ENCODE peak calls at places on chromosomes 13 and 19, in eight cellular contexts. One of them, this sample, is unnamed.

GRCh38 chr13:110456550-110456949 is 105.0 kb downstream of the RAB20 start:
- DNase-seq in foreskin fibroblast: no peak
- DNase-seq in pancreas: peak; percentile 30
- DNase-seq in DMS79 treated with DMSO at 0.1 percent for 48 hours: no peak
- DNase-seq in GM03348: no peak
- DNase-seq in brain microvascular endothelial cell: no peak
- DNase-seq in stimulated activated CD4-positive, alpha-beta T cell treated with anti-CD3 and anti-CD28 coated beads, Interleukin-12 subunit alpha, Interleukin-12 subunit beta, amount 100 ng/mL, for 4 hours: no peak
- DNase-seq in hypothalamus: no peak
- DNase-seq in this sample: no peak

GRCh38 chr19:17985037-17985818 is 18.3 kb downstream of the KCNN1 start:
- DNase-seq in hypothalamus: no peak
- DNase-seq in stimulated activated CD4-positive, alpha-beta T cell treated with anti-CD3 and anti-CD28 coated beads, Interleukin-12 subunit alpha, Interleukin-12 subunit beta, amount 100 ng/mL, for 4 hours: no peak
- DNase-seq in GM03348: no peak
- DNase-seq in brain microvascular endothelial cell: no peak
- DNase-seq in DMS79 treated with DMSO at 0.1 percent for 48 hours: no peak
- DNase-seq in foreskin fibroblast: no peak
- DNase-seq in pancreas: no peak
- DNase-seq in this sample: peak; percentile 32

GRCh38 chr13:28636078-28636477 is 22.9 kb upstream of the POMP start:
- DNase-seq in DMS79 treated with DMSO at 0.1 percent for 48 hours: no peak
- DNase-seq in foreskin fibroblast: peak; percentile 79
- DNase-seq in pancreas: no peak
- DNase-seq in stimulated activated CD4-positive, alpha-beta T cell treated with anti-CD3 and anti-CD28 coated beads, Interleukin-12 subunit alpha, Interleukin-12 subunit beta, amount 100 ng/mL, for 4 hours: no peak
- DNase-seq in hypothalamus: no peak
- DNase-seq in GM03348: peak; percentile 46
- DNase-seq in brain microvascular endothelial cell: no peak
- DNase-seq in this sample: peak; percentile 56

GRCh38 chr19:18046066-18046718 is 38.2 kb downstream of the ARRDC2 start:
- DNase-seq in GM03348: peak; percentile 57
- DNase-seq in brain microvascular endothelial cell: peak; percentile 59
- DNase-seq in hypothalamus: no peak
- DNase-seq in stimulated activated CD4-positive, alpha-beta T cell treated with anti-CD3 and anti-CD28 coated beads, Interleukin-12 subunit alpha, Interleukin-12 subunit beta, amount 100 ng/mL, for 4 hours: no peak
- DNase-seq in foreskin fibroblast: peak; percentile 91
- DNase-seq in pancreas: no peak
- DNase-seq in DMS79 treated with DMSO at 0.1 percent for 48 hours: no peak
- DNase-seq in this sample: peak; percentile 91

GRCh38 chr13:59356607-59357006 is 807.1 kb downstream of the DIAPH3 start:
- DNase-seq in foreskin fibroblast: peak; percentile 6
- DNase-seq in DMS79 treated with DMSO at 0.1 percent for 48 hours: no peak
- DNase-seq in GM03348: no peak
- DNase-seq in pancreas: peak; percentile 70
- DNase-seq in brain microvascular endothelial cell: peak; percentile 72
- DNase-seq in hypothalamus: no peak
- DNase-seq in stimulated activated CD4-positive, alpha-beta T cell treated with anti-CD3 and anti-CD28 coated beads, Interleukin-12 subunit alpha, Interleukin-12 subunit beta, amount 100 ng/mL, for 4 hours: no peak
- DNase-seq in this sample: peak; percentile 1

GRCh38 chr13:32846020-32846451 is 170.2 kb upstream of the KL start:
- DNase-seq in hypothalamus: no peak
- DNase-seq in pancreas: no peak
- DNase-seq in foreskin fibroblast: no peak
- DNase-seq in DMS79 treated with DMSO at 0.1 percent for 48 hours: peak; percentile 25
- DNase-seq in brain microvascular endothelial cell: no peak
- DNase-seq in GM03348: no peak
- DNase-seq in stimulated activated CD4-positive, alpha-beta T cell treated with anti-CD3 and anti-CD28 coated beads, Interleukin-12 subunit alpha, Interleukin-12 subunit beta, amount 100 ng/mL, for 4 hours: no peak
- DNase-seq in this sample: no peak

GRCh38 chr19:16581971-16582343 is 9.7 kb upstream of the SLC35E1 start:
- DNase-seq in pancreas: no peak
- DNase-seq in DMS79 treated with DMSO at 0.1 percent for 48 hours: no peak
- DNase-seq in brain microvascular endothelial cell: no peak
- DNase-seq in hypothalamus: no peak
- DNase-seq in foreskin fibroblast: peak; percentile 57
- DNase-seq in GM03348: no peak
- DNase-seq in stimulated activated CD4-positive, alpha-beta T cell treated with anti-CD3 and anti-CD28 coated beads, Interleukin-12 subunit alpha, Interleukin-12 subunit beta, amount 100 ng/mL, for 4 hours: no peak
- DNase-seq in this sample: peak; percentile 56

GRCh38 chr19:47582320-47582909 is 9.5 kb upstream of the ZNF541 start:
- DNase-seq in GM03348: peak; percentile 51
- DNase-seq in DMS79 treated with DMSO at 0.1 percent for 48 hours: no peak
- DNase-seq in foreskin fibroblast: peak; percentile 37
- DNase-seq in pancreas: no peak
- DNase-seq in brain microvascular endothelial cell: peak; percentile 92
- DNase-seq in hypothalamus: no peak
- DNase-seq in stimulated activated CD4-positive, alpha-beta T cell treated with anti-CD3 and anti-CD28 coated beads, Interleukin-12 subunit alpha, Interleukin-12 subunit beta, amount 100 ng/mL, for 4 hours: no peak
- DNase-seq in this sample: no peak

GRCh38 chr13:109146912-109147624 is 517.7 kb downstream of the MYO16 start:
- DNase-seq in hypothalamus: no peak
- DNase-seq in foreskin fibroblast: peak; percentile 90
- DNase-seq in DMS79 treated with DMSO at 0.1 percent for 48 hours: no peak
- DNase-seq in GM03348: peak; percentile 65
- DNase-seq in brain microvascular endothelial cell: peak; percentile 70
- DNase-seq in stimulated activated CD4-positive, alpha-beta T cell treated with anti-CD3 and anti-CD28 coated beads, Interleukin-12 subunit alpha, Interleukin-12 subunit beta, amount 100 ng/mL, for 4 hours: no peak
- DNase-seq in pancreas: no peak
- DNase-seq in this sample: peak; percentile 94

GRCh38 chr19:35462476-35462953 is 14.5 kb downstream of the FFAR2 start:
- DNase-seq in GM03348: no peak
- DNase-seq in brain microvascular endothelial cell: no peak
- DNase-seq in hypothalamus: no peak
- DNase-seq in foreskin fibroblast: no peak
- DNase-seq in DMS79 treated with DMSO at 0.1 percent for 48 hours: no peak
- DNase-seq in stimulated activated CD4-positive, alpha-beta T cell treated with anti-CD3 and anti-CD28 coated beads, Interleukin-12 subunit alpha, Interleukin-12 subunit beta, amount 100 ng/mL, for 4 hours: no peak
- DNase-seq in pancreas: no peak
- DNase-seq in this sample: no peak

GRCh38 chr19:15467734-15468214 is 3.4 kb upstream of the RASAL3 start:
- DNase-seq in foreskin fibroblast: no peak
- DNase-seq in hypothalamus: no peak
- DNase-seq in DMS79 treated with DMSO at 0.1 percent for 48 hours: no peak
- DNase-seq in stimulated activated CD4-positive, alpha-beta T cell treated with anti-CD3 and anti-CD28 coated beads, Interleukin-12 subunit alpha, Interleukin-12 subunit beta, amount 100 ng/mL, for 4 hours: no peak
- DNase-seq in pancreas: no peak
- DNase-seq in brain microvascular endothelial cell: no peak
- DNase-seq in GM03348: no peak
- DNase-seq in this sample: no peak

GRCh38 chr13:113169277-113170272 is 11.1 kb downstream of the PROZ start:
- DNase-seq in stimulated activated CD4-positive, alpha-beta T cell treated with anti-CD3 and anti-CD28 coated beads, Interleukin-12 subunit alpha, Interleukin-12 subunit beta, amount 100 ng/mL, for 4 hours: no peak
- DNase-seq in foreskin fibroblast: no peak
- DNase-seq in GM03348: no peak
- DNase-seq in hypothalamus: no peak
- DNase-seq in brain microvascular endothelial cell: no peak
- DNase-seq in DMS79 treated with DMSO at 0.1 percent for 48 hours: no peak
- DNase-seq in pancreas: no peak
- DNase-seq in this sample: no peak

GRCh38 chr19:13843104-13843921 is 33.6 kb upstream of the NANOS3 start:
- DNase-seq in GM03348: no peak
- DNase-seq in pancreas: peak; percentile 75
- DNase-seq in stimulated activated CD4-positive, alpha-beta T cell treated with anti-CD3 and anti-CD28 coated beads, Interleukin-12 subunit alpha, Interleukin-12 subunit beta, amount 100 ng/mL, for 4 hours: no peak
- DNase-seq in DMS79 treated with DMSO at 0.1 percent for 48 hours: peak; percentile 52
- DNase-seq in hypothalamus: no peak
- DNase-seq in foreskin fibroblast: peak; percentile 81
- DNase-seq in brain microvascular endothelial cell: no peak
- DNase-seq in this sample: peak; percentile 76

GRCh38 chr13:113582841-113583631 is 1.5 kb upstream of the TFDP1 start:
- DNase-seq in DMS79 treated with DMSO at 0.1 percent for 48 hours: no peak
- DNase-seq in stimulated activated CD4-positive, alpha-beta T cell treated with anti-CD3 and anti-CD28 coated beads, Interleukin-12 subunit alpha, Interleukin-12 subunit beta, amount 100 ng/mL, for 4 hours: no peak
- DNase-seq in pancreas: peak; percentile 54
- DNase-seq in GM03348: no peak
- DNase-seq in foreskin fibroblast: no peak
- DNase-seq in hypothalamus: no peak
- DNase-seq in brain microvascular endothelial cell: no peak
- DNase-seq in this sample: no peak

GRCh38 chr19:7483720-7484201 is 5.1 kb downstream of the PEX11G start:
- DNase-seq in brain microvascular endothelial cell: no peak
- DNase-seq in pancreas: no peak
- DNase-seq in GM03348: no peak
- DNase-seq in foreskin fibroblast: no peak
- DNase-seq in stimulated activated CD4-positive, alpha-beta T cell treated with anti-CD3 and anti-CD28 coated beads, Interleukin-12 subunit alpha, Interleukin-12 subunit beta, amount 100 ng/mL, for 4 hours: no peak
- DNase-seq in hypothalamus: no peak
- DNase-seq in DMS79 treated with DMSO at 0.1 percent for 48 hours: no peak
- DNase-seq in this sample: no peak

GRCh38 chr19:14333101-14333871 is 48.0 kb upstream of the ADGRE5 start:
- DNase-seq in pancreas: no peak
- DNase-seq in foreskin fibroblast: peak; percentile 51
- DNase-seq in brain microvascular endothelial cell: no peak
- DNase-seq in GM03348: peak; percentile 91
- DNase-seq in DMS79 treated with DMSO at 0.1 percent for 48 hours: no peak
- DNase-seq in hypothalamus: no peak
- DNase-seq in stimulated activated CD4-positive, alpha-beta T cell treated with anti-CD3 and anti-CD28 coated beads, Interleukin-12 subunit alpha, Interleukin-12 subunit beta, amount 100 ng/mL, for 4 hours: no peak
- DNase-seq in this sample: peak; percentile 36

GRCh38 chr13:75762066-75762937 is 126.2 kb downstream of the LMO7 start:
- DNase-seq in foreskin fibroblast: no peak
- DNase-seq in hypothalamus: no peak
- DNase-seq in stimulated activated CD4-positive, alpha-beta T cell treated with anti-CD3 and anti-CD28 coated beads, Interleukin-12 subunit alpha, Interleukin-12 subunit beta, amount 100 ng/mL, for 4 hours: no peak
- DNase-seq in DMS79 treated with DMSO at 0.1 percent for 48 hours: no peak
- DNase-seq in brain microvascular endothelial cell: no peak
- DNase-seq in pancreas: no peak
- DNase-seq in GM03348: no peak
- DNase-seq in this sample: peak; percentile 73

GRCh38 chr19:15452111-15453047 is 2.6 kb upstream of the WIZ start:
- DNase-seq in DMS79 treated with DMSO at 0.1 percent for 48 hours: peak; percentile 19
- DNase-seq in GM03348: peak; percentile 95
- DNase-seq in pancreas: peak; percentile 83
- DNase-seq in stimulated activated CD4-positive, alpha-beta T cell treated with anti-CD3 and anti-CD28 coated beads, Interleukin-12 subunit alpha, Interleukin-12 subunit beta, amount 100 ng/mL, for 4 hours: no peak
- DNase-seq in hypothalamus: no peak
- DNase-seq in brain microvascular endothelial cell: peak; percentile 79
- DNase-seq in foreskin fibroblast: peak; percentile 87
- DNase-seq in this sample: peak; percentile 88

GRCh38 chr19:13742756-13743155 is 21.6 kb upstream of the MRI1 start:
- DNase-seq in brain microvascular endothelial cell: no peak
- DNase-seq in GM03348: no peak
- DNase-seq in foreskin fibroblast: peak; percentile 80
- DNase-seq in stimulated activated CD4-positive, alpha-beta T cell treated with anti-CD3 and anti-CD28 coated beads, Interleukin-12 subunit alpha, Interleukin-12 subunit beta, amount 100 ng/mL, for 4 hours: no peak
- DNase-seq in DMS79 treated with DMSO at 0.1 percent for 48 hours: no peak
- DNase-seq in pancreas: no peak
- DNase-seq in hypothalamus: no peak
- DNase-seq in this sample: peak; percentile 56

GRCh38 chr19:343451-343931 is 1.1 kb downstream of the MIER2 start:
- DNase-seq in foreskin fibroblast: peak; percentile 27
- DNase-seq in hypothalamus: no peak
- DNase-seq in brain microvascular endothelial cell: no peak
- DNase-seq in GM03348: no peak
- DNase-seq in DMS79 treated with DMSO at 0.1 percent for 48 hours: no peak
- DNase-seq in stimulated activated CD4-positive, alpha-beta T cell treated with anti-CD3 and anti-CD28 coated beads, Interleukin-12 subunit alpha, Interleukin-12 subunit beta, amount 100 ng/mL, for 4 hours: no peak
- DNase-seq in pancreas: no peak
- DNase-seq in this sample: peak; percentile 45

GRCh38 chr13:20136781-20137703 is 23.8 kb downstream of the GJA3 start:
- DNase-seq in hypothalamus: no peak
- DNase-seq in DMS79 treated with DMSO at 0.1 percent for 48 hours: no peak
- DNase-seq in brain microvascular endothelial cell: no peak
- DNase-seq in GM03348: peak; percentile 39
- DNase-seq in stimulated activated CD4-positive, alpha-beta T cell treated with anti-CD3 and anti-CD28 coated beads, Interleukin-12 subunit alpha, Interleukin-12 subunit beta, amount 100 ng/mL, for 4 hours: peak; percentile 55
- DNase-seq in foreskin fibroblast: peak; percentile 65
- DNase-seq in pancreas: peak; percentile 86
- DNase-seq in this sample: peak; percentile 47

GRCh38 chr13:25217023-25217909 is 45.2 kb upstream of the AMER2 start:
- DNase-seq in DMS79 treated with DMSO at 0.1 percent for 48 hours: no peak
- DNase-seq in pancreas: no peak
- DNase-seq in brain microvascular endothelial cell: peak; percentile 38
- DNase-seq in stimulated activated CD4-positive, alpha-beta T cell treated with anti-CD3 and anti-CD28 coated beads, Interleukin-12 subunit alpha, Interleukin-12 subunit beta, amount 100 ng/mL, for 4 hours: no peak
- DNase-seq in GM03348: no peak
- DNase-seq in foreskin fibroblast: peak; percentile 69
- DNase-seq in hypothalamus: no peak
- DNase-seq in this sample: peak; percentile 70

GRCh38 chr13:29920018-29920643 is 69.7 kb upstream of the UBL3 start:
- DNase-seq in DMS79 treated with DMSO at 0.1 percent for 48 hours: no peak
- DNase-seq in hypothalamus: no peak
- DNase-seq in pancreas: no peak
- DNase-seq in brain microvascular endothelial cell: no peak
- DNase-seq in GM03348: no peak
- DNase-seq in foreskin fibroblast: no peak
- DNase-seq in stimulated activated CD4-positive, alpha-beta T cell treated with anti-CD3 and anti-CD28 coated beads, Interleukin-12 subunit alpha, Interleukin-12 subunit beta, amount 100 ng/mL, for 4 hours: no peak
- DNase-seq in this sample: no peak

GRCh38 chr13:109131698-109132257 is 502.4 kb downstream of the MYO16 start:
- DNase-seq in foreskin fibroblast: no peak
- DNase-seq in pancreas: no peak
- DNase-seq in GM03348: no peak
- DNase-seq in DMS79 treated with DMSO at 0.1 percent for 48 hours: no peak
- DNase-seq in brain microvascular endothelial cell: peak; percentile 33
- DNase-seq in stimulated activated CD4-positive, alpha-beta T cell treated with anti-CD3 and anti-CD28 coated beads, Interleukin-12 subunit alpha, Interleukin-12 subunit beta, amount 100 ng/mL, for 4 hours: no peak
- DNase-seq in hypothalamus: no peak
- DNase-seq in this sample: peak; percentile 48

GRCh38 chr19:48613852-48614435 is 932 bp downstream of the FAM83E start:
- DNase-seq in hypothalamus: no peak
- DNase-seq in pancreas: peak; percentile 58
- DNase-seq in stimulated activated CD4-positive, alpha-beta T cell treated with anti-CD3 and anti-CD28 coated beads, Interleukin-12 subunit alpha, Interleukin-12 subunit beta, amount 100 ng/mL, for 4 hours: no peak
- DNase-seq in foreskin fibroblast: peak; percentile 34
- DNase-seq in GM03348: no peak
- DNase-seq in brain microvascular endothelial cell: no peak
- DNase-seq in DMS79 treated with DMSO at 0.1 percent for 48 hours: no peak
- DNase-seq in this sample: peak; percentile 26

GRCh38 chr19:2797280-2797679 is 12.0 kb downstream of the THOP1 start:
- DNase-seq in foreskin fibroblast: no peak
- DNase-seq in stimulated activated CD4-positive, alpha-beta T cell treated with anti-CD3 and anti-CD28 coated beads, Interleukin-12 subunit alpha, Interleukin-12 subunit beta, amount 100 ng/mL, for 4 hours: no peak
- DNase-seq in GM03348: no peak
- DNase-seq in hypothalamus: no peak
- DNase-seq in pancreas: no peak
- DNase-seq in brain microvascular endothelial cell: no peak
- DNase-seq in DMS79 treated with DMSO at 0.1 percent for 48 hours: no peak
- DNase-seq in this sample: no peak

GRCh38 chr13:39051157-39051556 is 12.9 kb downstream of the NHLRC3 start:
- DNase-seq in stimulated activated CD4-positive, alpha-beta T cell treated with anti-CD3 and anti-CD28 coated beads, Interleukin-12 subunit alpha, Interleukin-12 subunit beta, amount 100 ng/mL, for 4 hours: no peak
- DNase-seq in brain microvascular endothelial cell: no peak
- DNase-seq in foreskin fibroblast: peak; percentile 50
- DNase-seq in hypothalamus: no peak
- DNase-seq in GM03348: peak; percentile 43
- DNase-seq in DMS79 treated with DMSO at 0.1 percent for 48 hours: peak; percentile 21
- DNase-seq in pancreas: no peak
- DNase-seq in this sample: peak; percentile 69

GRCh38 chr13:23630349-23631093 is 60.3 kb downstream of the TNFRSF19 start:
- DNase-seq in foreskin fibroblast: no peak
- DNase-seq in stimulated activated CD4-positive, alpha-beta T cell treated with anti-CD3 and anti-CD28 coated beads, Interleukin-12 subunit alpha, Interleukin-12 subunit beta, amount 100 ng/mL, for 4 hours: no peak
- DNase-seq in GM03348: no peak
- DNase-seq in pancreas: no peak
- DNase-seq in hypothalamus: no peak
- DNase-seq in DMS79 treated with DMSO at 0.1 percent for 48 hours: no peak
- DNase-seq in brain microvascular endothelial cell: peak; percentile 28
- DNase-seq in this sample: no peak

GRCh38 chr13:77093735-77094134 is 66.8 kb upstream of the FBXL3 start:
- DNase-seq in brain microvascular endothelial cell: no peak
- DNase-seq in foreskin fibroblast: no peak
- DNase-seq in hypothalamus: no peak
- DNase-seq in stimulated activated CD4-positive, alpha-beta T cell treated with anti-CD3 and anti-CD28 coated beads, Interleukin-12 subunit alpha, Interleukin-12 subunit beta, amount 100 ng/mL, for 4 hours: no peak
- DNase-seq in GM03348: no peak
- DNase-seq in DMS79 treated with DMSO at 0.1 percent for 48 hours: no peak
- DNase-seq in pancreas: no peak
- DNase-seq in this sample: no peak

GRCh38 chr13:60583196-60583908 is 186.3 kb downstream of the TDRD3 start:
- DNase-seq in hypothalamus: no peak
- DNase-seq in brain microvascular endothelial cell: peak; percentile 41
- DNase-seq in GM03348: peak; percentile 73
- DNase-seq in stimulated activated CD4-positive, alpha-beta T cell treated with anti-CD3 and anti-CD28 coated beads, Interleukin-12 subunit alpha, Interleukin-12 subunit beta, amount 100 ng/mL, for 4 hours: no peak
- DNase-seq in pancreas: no peak
- DNase-seq in foreskin fibroblast: peak; percentile 14
- DNase-seq in DMS79 treated with DMSO at 0.1 percent for 48 hours: no peak
- DNase-seq in this sample: peak; percentile 89

GRCh38 chr13:43401364-43401763 is 378.0 kb downstream of the DNAJC15 start:
- DNase-seq in foreskin fibroblast: no peak
- DNase-seq in GM03348: no peak
- DNase-seq in DMS79 treated with DMSO at 0.1 percent for 48 hours: no peak
- DNase-seq in pancreas: no peak
- DNase-seq in hypothalamus: no peak
- DNase-seq in brain microvascular endothelial cell: no peak
- DNase-seq in stimulated activated CD4-positive, alpha-beta T cell treated with anti-CD3 and anti-CD28 coated beads, Interleukin-12 subunit alpha, Interleukin-12 subunit beta, amount 100 ng/mL, for 4 hours: no peak
- DNase-seq in this sample: no peak

GRCh38 chr13:79405501-79405830 is 589 bp downstream of the RBM26 start:
- DNase-seq in brain microvascular endothelial cell: no peak
- DNase-seq in pancreas: no peak
- DNase-seq in stimulated activated CD4-positive, alpha-beta T cell treated with anti-CD3 and anti-CD28 coated beads, Interleukin-12 subunit alpha, Interleukin-12 subunit beta, amount 100 ng/mL, for 4 hours: peak; percentile 11
- DNase-seq in hypothalamus: no peak
- DNase-seq in GM03348: no peak
- DNase-seq in foreskin fibroblast: no peak
- DNase-seq in DMS79 treated with DMSO at 0.1 percent for 48 hours: no peak
- DNase-seq in this sample: peak; percentile 75